ENCODE peak calls at places on chromosome 12, in four cellular contexts. One of them, this sample, is unnamed.

GRCh38 chr12:4806439-4807115 is 86.4 kb downstream of the GALNT8 start:
- DNase-seq in K562: no peak
- DNase-seq in GM12878: no peak
- DNase-seq in HepG2: no peak
- DNase-seq in this sample: no peak

GRCh38 chr12:113403435-113404415 is at the start of gene SDS:
- DNase-seq in K562: peak
- DNase-seq in GM12878: no peak
- DNase-seq in HepG2: no peak
- DNase-seq in this sample: no peak

GRCh38 chr12:69868695-69869094 is 43.7 kb downstream of the MYRFL start:
- DNase-seq in K562: no peak
- DNase-seq in GM12878: no peak
- DNase-seq in HepG2: no peak
- DNase-seq in this sample: no peak

GRCh38 chr12:26281320-26281719 is 85.9 kb downstream of the SSPN start:
- DNase-seq in K562: no peak
- DNase-seq in GM12878: no peak
- DNase-seq in HepG2: no peak
- DNase-seq in this sample: no peak

GRCh38 chr12:44873898-44874297 is 2.2 kb downstream of the NELL2 start:
- DNase-seq in K562: no peak
- DNase-seq in GM12878: no peak
- DNase-seq in HepG2: no peak
- DNase-seq in this sample: no peak

GRCh38 chr12:44812062-44812461 is 64.1 kb downstream of the NELL2 start:
- DNase-seq in K562: no peak
- DNase-seq in GM12878: no peak
- DNase-seq in HepG2: no peak
- DNase-seq in this sample: peak

GRCh38 chr12:87982208-87982607 is 47.0 kb downstream of the C12orf50 start:
- DNase-seq in K562: no peak
- DNase-seq in GM12878: no peak
- DNase-seq in HepG2: no peak
- DNase-seq in this sample: no peak

GRCh38 chr12:124655317-124656213 is 88.2 kb upstream of the NCOR2 start:
- DNase-seq in K562: no peak
- DNase-seq in GM12878: no peak
- DNase-seq in HepG2: no peak
- DNase-seq in this sample: no peak

GRCh38 chr12:69331482-69331845 is 16.7 kb upstream of the LYZ start:
- DNase-seq in K562: no peak
- DNase-seq in GM12878: no peak
- DNase-seq in HepG2: no peak
- DNase-seq in this sample: no peak

GRCh38 chr12:57868870-57869609 is 22.5 kb upstream of the CTDSP2 start:
- DNase-seq in K562: no peak
- DNase-seq in GM12878: no peak
- DNase-seq in HepG2: no peak
- DNase-seq in this sample: no peak

GRCh38 chr12:68349083-68349700 is 17.0 kb upstream of the MDM1 start:
- DNase-seq in K562: no peak
- DNase-seq in GM12878: no peak
- DNase-seq in HepG2: no peak
- DNase-seq in this sample: no peak

GRCh38 chr12:57816001-57816854 is 2.3 kb downstream of the AVIL start:
- DNase-seq in K562: no peak
- DNase-seq in GM12878: no peak
- DNase-seq in HepG2: no peak
- DNase-seq in this sample: no peak

GRCh38 chr12:6052940-6053329 is 71.5 kb downstream of the VWF start:
- DNase-seq in K562: no peak
- DNase-seq in GM12878: no peak
- DNase-seq in HepG2: no peak
- DNase-seq in this sample: no peak

GRCh38 chr12:83665755-83666154 is 979.0 kb downstream of the TMTC2 start:
- DNase-seq in K562: no peak
- DNase-seq in GM12878: no peak
- DNase-seq in HepG2: no peak
- DNase-seq in this sample: no peak

GRCh38 chr12:30447061-30447750 is 248.5 kb downstream of the IPO8 start:
- DNase-seq in K562: no peak
- DNase-seq in GM12878: no peak
- DNase-seq in HepG2: no peak
- DNase-seq in this sample: no peak

GRCh38 chr12:78672033-78672432 is 192.5 kb upstream of the SYT1 start:
- DNase-seq in K562: no peak
- DNase-seq in GM12878: no peak
- DNase-seq in HepG2: no peak
- DNase-seq in this sample: no peak

GRCh38 chr12:15212877-15213276 is 8.3 kb downstream of the RERG start:
- DNase-seq in K562: no peak
- DNase-seq in GM12878: no peak
- DNase-seq in HepG2: no peak
- DNase-seq in this sample: peak

GRCh38 chr12:45966486-45966885 is 23.9 kb downstream of the SCAF11 start:
- DNase-seq in K562: no peak
- DNase-seq in GM12878: no peak
- DNase-seq in HepG2: peak
- DNase-seq in this sample: no peak

GRCh38 chr12:108237272-108237671 is 101.8 kb downstream of the CMKLR1 start:
- DNase-seq in K562: peak
- DNase-seq in GM12878: no peak
- DNase-seq in HepG2: peak
- DNase-seq in this sample: peak

GRCh38 chr12:112932485-112933151 is 5.7 kb upstream of the OAS3 start:
- DNase-seq in K562: no peak
- DNase-seq in GM12878: no peak
- DNase-seq in HepG2: no peak
- DNase-seq in this sample: no peak

GRCh38 chr12:3200032-3200617 is 122.9 kb downstream of the TSPAN9 start:
- DNase-seq in K562: no peak
- DNase-seq in GM12878: no peak
- DNase-seq in HepG2: no peak
- DNase-seq in this sample: peak

GRCh38 chr12:45326358-45326971 is 110.6 kb downstream of the ANO6 start:
- DNase-seq in K562: no peak
- DNase-seq in GM12878: no peak
- DNase-seq in HepG2: no peak
- DNase-seq in this sample: no peak

GRCh38 chr12:123891516-123892179 is 81.0 kb downstream of the CCDC92 start:
- DNase-seq in K562: no peak
- DNase-seq in GM12878: no peak
- DNase-seq in HepG2: no peak
- DNase-seq in this sample: no peak

GRCh38 chr12:92141585-92142244 is 3.9 kb downstream of the BTG1 start:
- DNase-seq in K562: no peak
- DNase-seq in GM12878: no peak
- DNase-seq in HepG2: no peak
- DNase-seq in this sample: no peak

GRCh38 chr12:112979281-112979680 is 962 bp downstream of the OAS2 start:
- DNase-seq in K562: no peak
- DNase-seq in GM12878: peak
- DNase-seq in HepG2: no peak
- DNase-seq in this sample: no peak

GRCh38 chr12:25025951-25026490 is 77.1 kb upstream of the BCAT1 start:
- DNase-seq in K562: no peak
- DNase-seq in GM12878: no peak
- DNase-seq in HepG2: no peak
- DNase-seq in this sample: no peak

GRCh38 chr12:131309700-131310099 is 356.0 kb downstream of the ADGRD1 start:
- DNase-seq in K562: no peak
- DNase-seq in GM12878: no peak
- DNase-seq in HepG2: no peak
- DNase-seq in this sample: no peak

GRCh38 chr12:92408072-92408900 is 262.6 kb upstream of the BTG1 start:
- DNase-seq in K562: peak
- DNase-seq in GM12878: no peak
- DNase-seq in HepG2: peak
- DNase-seq in this sample: peak

GRCh38 chr12:3869448-3869847 is 3.8 kb downstream of the PARP11 start:
- DNase-seq in K562: no peak
- DNase-seq in GM12878: no peak
- DNase-seq in HepG2: no peak
- DNase-seq in this sample: no peak

GRCh38 chr12:68835333-68835908 is 27.4 kb downstream of the MDM2 start:
- DNase-seq in K562: no peak
- DNase-seq in GM12878: no peak
- DNase-seq in HepG2: no peak
- DNase-seq in this sample: no peak

GRCh38 chr12:116539905-116540482 is 19.2 kb upstream of the MAP1LC3B2 start:
- DNase-seq in K562: no peak
- DNase-seq in GM12878: no peak
- DNase-seq in HepG2: no peak
- DNase-seq in this sample: no peak

GRCh38 chr12:102691773-102692555 is 211.6 kb upstream of the IGF1 start:
- DNase-seq in K562: no peak
- DNase-seq in GM12878: no peak
- DNase-seq in HepG2: no peak
- DNase-seq in this sample: no peak

GRCh38 chr12:47819544-47819901 is 180 bp downstream of the HDAC7 start:
- DNase-seq in K562: no peak
- DNase-seq in GM12878: no peak
- DNase-seq in HepG2: no peak
- DNase-seq in this sample: no peak

GRCh38 chr12:103160622-103161021 is 203.1 kb downstream of the ASCL1 start:
- DNase-seq in K562: no peak
- DNase-seq in GM12878: no peak
- DNase-seq in HepG2: no peak
- DNase-seq in this sample: no peak

DNA sequence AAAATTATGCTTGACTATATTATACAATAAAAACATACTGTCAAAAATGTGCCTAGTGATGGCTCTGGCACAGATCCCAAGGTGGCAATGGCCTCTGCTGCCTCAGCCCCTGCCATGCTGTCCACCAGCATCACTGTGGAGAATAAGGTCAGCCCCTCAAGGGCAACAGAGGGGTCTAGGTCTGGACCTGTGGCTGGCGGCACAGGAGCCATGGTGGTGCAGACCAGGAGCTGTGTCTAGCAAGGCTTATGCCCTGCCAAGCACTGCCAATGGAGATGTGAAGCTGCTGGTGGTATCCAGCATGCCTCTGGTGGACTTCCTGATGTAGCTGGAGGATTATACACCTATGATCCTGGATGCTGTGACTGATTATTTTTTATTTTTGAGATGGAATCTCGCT is 125.9 kb downstream of the DENND5B start:
- DNase-seq in K562: no peak
- DNase-seq in GM12878: no peak
- DNase-seq in HepG2: no peak
- DNase-seq in this sample: no peak
- TF ChIP-seq FOXK2 in K562: no peak
- TF ChIP-seq FOXK2 in GM12878: no peak
- TF ChIP-seq FOXK2 in HepG2: no peak
- TF ChIP-seq FOXK2 in this sample: no peak

GRCh38 chr12:132783917-132784531 is 22.4 kb upstream of the ANKLE2 start:
- DNase-seq in K562: no peak
- DNase-seq in GM12878: no peak
- DNase-seq in HepG2: no peak
- DNase-seq in this sample: no peak

GRCh38 chr12:132776816-132777568 is 15.4 kb upstream of the ANKLE2 start:
- DNase-seq in K562: no peak
- DNase-seq in GM12878: no peak
- DNase-seq in HepG2: no peak
- DNase-seq in this sample: no peak

GRCh38 chr12:132781938-132782337 is 20.3 kb upstream of the ANKLE2 start:
- DNase-seq in K562: no peak
- DNase-seq in GM12878: no peak
- DNase-seq in HepG2: no peak
- DNase-seq in this sample: no peak

GRCh38 chr12:132777614-132778013 is 16.0 kb upstream of the ANKLE2 start:
- DNase-seq in K562: no peak
- DNase-seq in GM12878: no peak
- DNase-seq in HepG2: no peak
- DNase-seq in this sample: no peak

GRCh38 chr12:132779781-132780353 is 18.2 kb upstream of the ANKLE2 start:
- DNase-seq in K562: no peak
- DNase-seq in GM12878: no peak
- DNase-seq in HepG2: no peak
- DNase-seq in this sample: no peak
- TF ChIP-seq FOXK2 in K562: no peak
- TF ChIP-seq FOXK2 in GM12878: no peak
- TF ChIP-seq FOXK2 in HepG2: no peak
- TF ChIP-seq FOXK2 in this sample: no peak

GRCh38 chr12:120183211-120183631 is 11.3 kb downstream of the GCN1 start:
- DNase-seq in K562: no peak
- DNase-seq in GM12878: no peak
- DNase-seq in HepG2: no peak
- DNase-seq in this sample: no peak
- TF ChIP-seq FOXK2 in K562: no peak
- TF ChIP-seq FOXK2 in GM12878: no peak
- TF ChIP-seq FOXK2 in HepG2: no peak
- TF ChIP-seq FOXK2 in this sample: no peak

GRCh38 chr12:109804820-109805761 is 28.1 kb downstream of the TRPV4 start:
- DNase-seq in K562: peak
- DNase-seq in GM12878: no peak
- DNase-seq in HepG2: peak
- DNase-seq in this sample: peak
- TF ChIP-seq FOXK2 in K562: no peak
- TF ChIP-seq FOXK2 in GM12878: no peak
- TF ChIP-seq FOXK2 in HepG2: no peak
- TF ChIP-seq FOXK2 in this sample: no peak

GRCh38 chr12:43317156-43317555 is 234.8 kb downstream of the ADAMTS20 start:
- DNase-seq in K562: no peak
- DNase-seq in GM12878: no peak
- DNase-seq in HepG2: no peak
- DNase-seq in this sample: no peak
- TF ChIP-seq FOXK2 in K562: no peak
- TF ChIP-seq FOXK2 in GM12878: no peak
- TF ChIP-seq FOXK2 in HepG2: no peak
- TF ChIP-seq FOXK2 in this sample: no peak

GRCh38 chr12:93482721-93483120 is 15.4 kb downstream of the MRPL42 start:
- DNase-seq in K562: no peak
- DNase-seq in GM12878: no peak
- DNase-seq in HepG2: no peak
- DNase-seq in this sample: no peak

GRCh38 chr12:93483151-93483807 is 16.0 kb downstream of the MRPL42 start:
- DNase-seq in K562: no peak
- DNase-seq in GM12878: no peak
- DNase-seq in HepG2: no peak
- DNase-seq in this sample: no peak

GRCh38 chr12:93484315-93484981 is 17.1 kb downstream of the MRPL42 start:
- DNase-seq in K562: no peak
- DNase-seq in GM12878: no peak
- DNase-seq in HepG2: no peak
- DNase-seq in this sample: no peak
- TF ChIP-seq FOXK2 in K562: no peak
- TF ChIP-seq FOXK2 in GM12878: no peak
- TF ChIP-seq FOXK2 in HepG2: no peak
- TF ChIP-seq FOXK2 in this sample: no peak

GRCh38 chr12:100753837-100754236 is 40.7 kb upstream of the ANO4 start:
- DNase-seq in K562: no peak
- DNase-seq in GM12878: no peak
- DNase-seq in HepG2: no peak
- DNase-seq in this sample: no peak
- TF ChIP-seq FOXK2 in K562: no peak
- TF ChIP-seq FOXK2 in GM12878: no peak
- TF ChIP-seq FOXK2 in HepG2: no peak
- TF ChIP-seq FOXK2 in this sample: no peak

This sample was measured in HEK293T.